ENCODE peak calls at places on chromosomes 1 and 21, in seven cellular contexts. X is nephron progenitor cell, H is activated T-cell treated with anti-CD3 and anti-CD28 coated beads for 48 hours, I is substantia nigra, C is activated T-helper 1 cell treated with Interleukin-2 at 50 U/mL for 16 hours, T is MCF 10A, R is neural progenitor cell. E is an unnamed sample.

GRCh38 chr1:56025942-56026341 is 553.4 kb downstream of the PLPP3 start:
- DNase-seq in X (no peak), H (no peak), I (no peak), C (no peak), T (peak), R (no peak), E (no peak)

GRCh38 chr1:182406006-182406405 is 5.5 kb upstream of the TEDDM1 start:
- DNase-seq in X (no peak), H (no peak), I (no peak), C (no peak), T (no peak), R (no peak), E (no peak)

GRCh38 chr1:186958520-186958919 is 129.8 kb downstream of the PLA2G4A start:
- DNase-seq in X (no peak), H (no peak), I (no peak), C (no peak), T (peak), R (no peak), E (no peak)

GRCh38 chr1:7574121-7575040 is 196.7 kb upstream of the VAMP3 start:
- DNase-seq in X (no peak), H (no peak), I (no peak), C (no peak), T (no peak), R (no peak), E (no peak)

GRCh38 chr21:32347351-32347750 is 45.5 kb downstream of the URB1 start:
- DNase-seq in X (no peak), H (no peak), I (no peak), C (no peak), T (no peak), R (no peak), E (no peak)

GRCh38 chr1:167690053-167690452 is 31.7 kb upstream of the MPZL1 start:
- DNase-seq in X (no peak), H (no peak), I (no peak), C (no peak), T (no peak), R (no peak), E (no peak)

GRCh38 chr1:58779059-58779754 is 4.6 kb downstream of the JUN start:
- DNase-seq in X (no peak), H (no peak), I (no peak), C (no peak), T (no peak), R (no peak), E (no peak)

GRCh38 chr21:41895643-41896493 is 16.7 kb upstream of the PRDM15 start:
- DNase-seq in X (no peak), H (peak), I (no peak), C (peak), T (no peak), R (no peak), E (peak)

GRCh38 chr1:236282159-236282716 is 480 bp upstream of the ERO1B start:
- DNase-seq in X (no peak), H (peak), I (no peak), C (no peak), T (peak), R (no peak), E (no peak)

GRCh38 chr1:119448112-119448511 is 33.2 kb downstream of the HSD3B2 start:
- DNase-seq in X (no peak), H (no peak), I (no peak), C (no peak), T (peak), R (peak), E (peak)

GRCh38 chr21:36211660-36212512 is 55.3 kb downstream of the DOP1B start:
- DNase-seq in X (no peak), H (no peak), I (no peak), C (no peak), T (peak), R (no peak), E (no peak)

GRCh38 chr21:44054710-44055109 is 42.6 kb downstream of the TRAPPC10 start:
- DNase-seq in X (no peak), H (no peak), I (no peak), C (no peak), T (no peak), R (no peak), E (no peak)

GRCh38 chr1:200518524-200518923 is 102.0 kb downstream of the KIF14 start:
- DNase-seq in X (no peak), H (no peak), I (no peak), C (no peak), T (no peak), R (no peak), E (no peak)

GRCh38 chr1:113057006-113057405 is 16.0 kb upstream of the LRIG2 start:
- DNase-seq in X (peak), H (no peak), I (no peak), C (no peak), T (no peak), R (peak), E (peak)

GRCh38 chr21:40204956-40205355 is 337.7 kb downstream of the PCP4 start:
- DNase-seq in X (no peak), H (no peak), I (no peak), C (no peak), T (no peak), R (peak), E (no peak)

GRCh38 chr1:153540394-153541361 is at the start of gene S100A5:
- DNase-seq in X (no peak), H (no peak), I (no peak), C (no peak), T (peak), R (peak), E (no peak)

GRCh38 chr1:83845437-83846071 is 153.4 kb downstream of the TTLL7 start:
- DNase-seq in X (no peak), H (no peak), I (no peak), C (no peak), T (peak), R (no peak), E (no peak)

GRCh38 chr1:64654519-64655341 is 90.1 kb upstream of the RAVER2 start:
- DNase-seq in X (no peak), H (no peak), I (no peak), C (no peak), T (peak), R (no peak), E (no peak)

GRCh38 chr21:41133896-41134522 is 34.0 kb upstream of the BACE2 start:
- DNase-seq in X (peak), H (no peak), I (peak), C (no peak), T (peak), R (peak), E (no peak)

GRCh38 chr1:90104941-90105593 is 110.2 kb downstream of the ZNF326 start:
- DNase-seq in X (no peak), H (no peak), I (no peak), C (no peak), T (no peak), R (peak), E (no peak)

GRCh38 chr1:181587870-181588438 is 104.6 kb downstream of the CACNA1E start:
- DNase-seq in X (no peak), H (no peak), I (no peak), C (no peak), T (peak), R (peak), E (peak)

GRCh38 chr1:241551759-241552638 is 19.8 kb downstream of the KMO start:
- DNase-seq in X (no peak), H (peak), I (no peak), C (no peak), T (no peak), R (no peak), E (no peak)

GRCh38 chr1:41513388-41513745 is 28.9 kb upstream of the EDN2 start:
- DNase-seq in X (peak), H (no peak), I (no peak), C (no peak), T (no peak), R (peak), E (peak)

GRCh38 chr21:46153259-46154154 is 1.9 kb downstream of the FTCD start:
- DNase-seq in X (peak), H (peak), I (peak), C (no peak), T (peak), R (peak), E (peak)

GRCh38 chr1:228544921-228545591 is 57.9 kb downstream of the RNF187 start:
- DNase-seq in X (no peak), H (no peak), I (no peak), C (no peak), T (no peak), R (no peak), E (no peak)

GRCh38 chr1:232127190-232127589 is 500.6 kb downstream of the DISC1 start:
- DNase-seq in X (no peak), H (no peak), I (no peak), C (no peak), T (peak), R (no peak), E (no peak)

E was measured in H9.